ENCODE peak calls at places on chromosomes 4 and X, in four cellular contexts. G is K562, S is IMR-90, B is A549. D is an unnamed sample.

GRCh38 chr4:77342170-77342810 is 185.3 kb downstream of the CCNG2 start:
- DNase-seq in G (no peak), S (no peak), B (no peak), D (no peak)

GRCh38 chr4:93199492-93199891 is 629.1 kb upstream of the ATOH1 start:
- DNase-seq in G (no peak), S (peak), B (peak), D (peak)

GRCh38 chr4:183801460-183802168 is 103.5 kb upstream of the STOX2 start:
- DNase-seq in G (no peak), S (no peak), B (no peak), D (no peak)

GRCh38 chr4:29304595-29304994 is 1415.6 kb upstream of the PCDH7 start:
- DNase-seq in G (no peak), S (peak), B (no peak), D (no peak)

GRCh38 chrX:149472620-149473019 is 32.5 kb downstream of the IDS start:
- DNase-seq in G (no peak), S (no peak), B (no peak), D (no peak)

GRCh38 chrX:53047228-53047627 is 1.4 kb upstream of the GPR173 start:
- DNase-seq in G (no peak), S (peak), B (peak), D (no peak)

GRCh38 chr4:14726441-14727405 is 275.6 kb upstream of the CPEB2 start:
- DNase-seq in G (no peak), S (peak), B (peak), D (no peak)

GRCh38 chr4:107896158-107896645 is 35.1 kb upstream of the CYP2U1 start:
- DNase-seq in G (no peak), S (peak), B (peak), D (peak)

GRCh38 chr4:13703096-13703495 is 75.6 kb upstream of the BOD1L1 start:
- DNase-seq in G (no peak), S (no peak), B (no peak), D (no peak)

GRCh38 chrX:107672955-107673378 is 44.7 kb downstream of the PRPS1 start:
- DNase-seq in G (peak), S (peak), B (peak), D (peak)

GRCh38 chrX:131792356-131792749 is 230.7 kb upstream of the STK26 start:
- DNase-seq in G (no peak), S (peak), B (peak), D (no peak)

GRCh38 chr4:173046818-173047217 is 121.8 kb upstream of the GALNT7 start:
- DNase-seq in G (no peak), S (peak), B (no peak), D (no peak)

GRCh38 chrX:154890990-154891639 is 5.0 kb downstream of the F8A1 start:
- DNase-seq in G (no peak), S (no peak), B (no peak), D (no peak)
- TF ChIP-seq RFX5 in G (no peak), S (no peak), B (no peak), D (no peak)

DNA sequence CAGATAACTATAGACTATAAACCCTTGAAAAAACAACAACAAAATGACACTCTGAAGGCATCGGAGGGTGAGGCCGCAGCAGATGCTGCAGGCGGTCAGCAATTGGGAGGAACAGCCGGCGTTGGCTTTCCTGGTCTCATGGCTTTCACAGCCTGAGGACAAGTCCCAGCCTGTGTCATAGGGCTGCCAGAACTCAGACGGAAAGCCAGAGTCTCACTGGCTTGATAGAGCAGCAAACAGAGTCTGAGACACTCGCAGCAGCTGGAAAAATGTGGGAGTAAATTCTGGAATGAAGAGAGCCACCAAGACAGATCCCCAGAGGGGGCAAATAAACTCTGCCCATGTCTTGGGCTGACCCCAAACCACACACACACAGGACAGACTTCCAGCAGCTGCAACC is 86.3 kb downstream of the PPP2R2C start:
- DNase-seq in G (no peak), S (no peak), B (no peak), D (no peak)
- TF ChIP-seq RFX5 in G (no peak), S (no peak), B (no peak), D (no peak)

DNA sequence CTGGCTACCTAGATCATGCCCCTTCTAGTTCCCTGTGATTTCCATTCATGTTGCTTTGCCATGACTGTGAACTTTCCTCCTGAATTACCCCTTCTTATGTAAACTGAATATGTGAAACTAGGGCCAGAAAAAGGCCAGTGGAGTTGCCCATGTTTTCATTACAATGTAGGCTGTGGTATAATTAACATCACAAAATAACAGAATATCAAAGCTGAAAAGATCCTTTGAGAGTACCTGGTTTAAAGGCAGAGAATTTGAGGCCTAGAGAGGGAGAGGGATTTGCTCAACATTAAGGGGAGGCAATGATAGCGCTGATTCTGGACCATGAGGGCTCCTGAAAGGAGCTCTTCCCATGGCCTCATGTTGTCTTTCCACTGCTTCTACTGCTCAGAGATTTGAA is 392.2 kb downstream of the OPHN1 start:
- DNase-seq in G (no peak), S (no peak), B (no peak), D (no peak)
- TF ChIP-seq RFX5 in G (no peak), S (no peak), B (no peak), D (no peak)

GRCh38 chrX:120377179-120377578 is 15.3 kb downstream of the ATP1B4 start:
- DNase-seq in G (no peak), S (no peak), B (no peak), D (no peak)

GRCh38 chrX:120378570-120378969 is 16.7 kb downstream of the ATP1B4 start:
- DNase-seq in G (no peak), S (no peak), B (no peak), D (no peak)

DNA sequence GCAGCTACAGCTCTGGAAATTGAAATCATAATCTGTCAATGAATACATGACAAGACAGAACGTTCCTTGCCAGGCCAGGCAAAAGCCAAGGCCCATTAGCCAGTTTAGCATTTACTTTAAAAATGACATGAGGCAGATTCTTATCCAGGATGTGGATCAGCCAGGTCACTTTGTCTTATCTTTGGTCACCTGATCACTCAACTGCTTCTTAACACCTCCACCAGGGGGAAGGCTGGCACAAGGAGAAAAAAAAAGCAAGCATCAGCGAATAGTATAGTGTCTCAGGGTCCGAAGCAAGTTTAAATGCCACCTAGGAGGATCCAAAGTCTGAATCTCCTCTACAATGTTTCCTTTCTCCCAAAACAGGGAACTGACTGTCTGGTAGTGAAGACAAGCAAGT is 18.8 kb downstream of the ATP1B4 start:
- DNase-seq in G (no peak), S (no peak), B (peak), D (peak)
- TF ChIP-seq RFX5 in G (no peak), S (no peak), B (no peak), D (no peak)

GRCh38 chr4:120922390-120923200 is at the start of gene PRDM5:
- DNase-seq in G (no peak), S (peak), B (peak), D (no peak)
- TF ChIP-seq RFX5 in G (no peak), S (no peak), B (no peak), D (no peak)

GRCh38 chr4:140331245-140331644 is 42.2 kb upstream of the SCOC start:
- DNase-seq in G (no peak), S (no peak), B (no peak), D (no peak)

GRCh38 chr4:140330311-140330900 is 43.0 kb upstream of the SCOC start:
- DNase-seq in G (peak), S (peak), B (peak), D (peak)

GRCh38 chr4:140326395-140326993 is 47.0 kb upstream of the SCOC start:
- DNase-seq in G (peak), S (peak), B (peak), D (peak)
- TF ChIP-seq RFX5 in G (no peak), S (no peak), B (no peak), D (no peak)

D was measured in HepG2.